ENCODE peak calls at places on chromosomes 16 and 17, in seven cellular contexts. One of them, this sample, is unnamed.

GRCh38 chr17:57377094-57377493 is 120.8 kb downstream of the MSI2 start:
- DNase-seq in AML-193: no peak
- DNase-seq in left lung: no peak
- DNase-seq in HCEC 1CT: no peak
- DNase-seq in hypothalamus: no peak
- DNase-seq in keratinocyte: no peak
- DNase-seq in neuronal stem cell: no peak
- DNase-seq in this sample: no peak

GRCh38 chr17:57035971-57036481 is 49.0 kb upstream of the AKAP1 start:
- DNase-seq in keratinocyte: no peak
- DNase-seq in neuronal stem cell: no peak
- DNase-seq in HCEC 1CT: no peak
- DNase-seq in left lung: peak; percentile 44
- DNase-seq in hypothalamus: no peak
- DNase-seq in AML-193: no peak
- DNase-seq in this sample: no peak

GRCh38 chr17:2718150-2718938 is 6.8 kb upstream of the CLUH start:
- DNase-seq in left lung: no peak
- DNase-seq in HCEC 1CT: peak; percentile 20
- DNase-seq in neuronal stem cell: no peak
- DNase-seq in keratinocyte: no peak
- DNase-seq in AML-193: no peak
- DNase-seq in hypothalamus: no peak
- DNase-seq in this sample: no peak

GRCh38 chr17:27808629-27809028 is 8.3 kb upstream of the NOS2 start:
- DNase-seq in neuronal stem cell: no peak
- DNase-seq in left lung: no peak
- DNase-seq in AML-193: no peak
- DNase-seq in HCEC 1CT: no peak
- DNase-seq in hypothalamus: no peak
- DNase-seq in keratinocyte: no peak
- DNase-seq in this sample: no peak

GRCh38 chr17:49393491-49394255 is 21.0 kb downstream of the PHB1 start:
- DNase-seq in AML-193: peak; percentile 69
- DNase-seq in keratinocyte: no peak
- DNase-seq in left lung: no peak
- DNase-seq in neuronal stem cell: no peak
- DNase-seq in hypothalamus: no peak
- DNase-seq in HCEC 1CT: no peak
- DNase-seq in this sample: no peak

GRCh38 chr17:801660-802059 is 19.5 kb downstream of the MRM3 start:
- DNase-seq in hypothalamus: no peak
- DNase-seq in left lung: no peak
- DNase-seq in AML-193: no peak
- DNase-seq in neuronal stem cell: no peak
- DNase-seq in HCEC 1CT: no peak
- DNase-seq in keratinocyte: no peak
- DNase-seq in this sample: no peak

GRCh38 chr17:6138761-6139446 is 68.7 kb downstream of the WSCD1 start:
- DNase-seq in hypothalamus: no peak
- DNase-seq in AML-193: no peak
- DNase-seq in keratinocyte: no peak
- DNase-seq in left lung: no peak
- DNase-seq in HCEC 1CT: no peak
- DNase-seq in neuronal stem cell: no peak
- DNase-seq in this sample: no peak

GRCh38 chr16:84462296-84463210 is 41.9 kb downstream of the MEAK7 start:
- DNase-seq in HCEC 1CT: no peak
- DNase-seq in AML-193: no peak
- DNase-seq in left lung: no peak
- DNase-seq in neuronal stem cell: no peak
- DNase-seq in keratinocyte: no peak
- DNase-seq in hypothalamus: no peak
- DNase-seq in this sample: no peak

GRCh38 chr17:8484465-8484864 is 48.8 kb downstream of the NDEL1 start:
- DNase-seq in neuronal stem cell: no peak
- DNase-seq in HCEC 1CT: no peak
- DNase-seq in AML-193: no peak
- DNase-seq in keratinocyte: no peak
- DNase-seq in left lung: no peak
- DNase-seq in hypothalamus: no peak
- DNase-seq in this sample: no peak

GRCh38 chr16:84040206-84040822 is 2.3 kb downstream of the SLC38A8 start:
- DNase-seq in neuronal stem cell: no peak
- DNase-seq in keratinocyte: no peak
- DNase-seq in left lung: no peak
- DNase-seq in hypothalamus: no peak
- DNase-seq in HCEC 1CT: no peak
- DNase-seq in AML-193: no peak
- DNase-seq in this sample: no peak

GRCh38 chr16:50585331-50585776 is 37.2 kb downstream of the NKD1 start:
- DNase-seq in HCEC 1CT: no peak
- DNase-seq in hypothalamus: no peak
- DNase-seq in keratinocyte: no peak
- DNase-seq in neuronal stem cell: no peak
- DNase-seq in left lung: peak; percentile 52
- DNase-seq in AML-193: no peak
- DNase-seq in this sample: no peak

GRCh38 chr16:2468142-2468724 is 2.9 kb upstream of the NTN3 start:
- DNase-seq in HCEC 1CT: no peak
- DNase-seq in keratinocyte: no peak
- DNase-seq in hypothalamus: peak; percentile 19
- DNase-seq in AML-193: no peak
- DNase-seq in neuronal stem cell: no peak
- DNase-seq in left lung: no peak
- DNase-seq in this sample: no peak

GRCh38 chr17:29007456-29008455 is 1.9 kb upstream of the SEZ6 start:
- DNase-seq in keratinocyte: peak; percentile 19
- DNase-seq in HCEC 1CT: peak; percentile 57
- DNase-seq in AML-193: no peak
- DNase-seq in left lung: no peak
- DNase-seq in neuronal stem cell: no peak
- DNase-seq in hypothalamus: no peak
- DNase-seq in this sample: no peak

GRCh38 chr16:50591209-50591608 is 43.0 kb downstream of the NKD1 start:
- DNase-seq in AML-193: no peak
- DNase-seq in left lung: no peak
- DNase-seq in neuronal stem cell: no peak
- DNase-seq in HCEC 1CT: no peak
- DNase-seq in keratinocyte: no peak
- DNase-seq in hypothalamus: no peak
- DNase-seq in this sample: no peak